ENCODE peak calls at places on chromosomes 3 and 15, in nine cellular contexts. One of them, this sample, is unnamed.

GRCh38 chr15:72784233-72784876 is 797 bp upstream of the ADPGK start:
- DNase-seq in activated CD4-positive, alpha-beta T cell treated with anti-CD3 and anti-CD28 coated beads, Interleukin-2, amount 50 U/mL, for 1 hour: no peak
- DNase-seq in neural progenitor cell: peak
- DNase-seq in lower leg skin: no peak
- DNase-seq in heart right ventricle: peak
- DNase-seq in GM12891: peak
- DNase-seq in cardiac septum: no peak
- DNase-seq in GM06990: no peak
- DNase-seq in ACHN: peak
- DNase-seq in this sample: no peak

GRCh38 chr3:9168230-9168629 is 81.2 kb downstream of the SRGAP3 start:
- DNase-seq in activated CD4-positive, alpha-beta T cell treated with anti-CD3 and anti-CD28 coated beads, Interleukin-2, amount 50 U/mL, for 1 hour: no peak
- DNase-seq in neural progenitor cell: peak
- DNase-seq in lower leg skin: no peak
- DNase-seq in heart right ventricle: no peak
- DNase-seq in GM12891: peak
- DNase-seq in cardiac septum: no peak
- DNase-seq in GM06990: peak
- DNase-seq in ACHN: no peak
- DNase-seq in this sample: no peak

GRCh38 chr3:36843065-36844051 is 79.0 kb upstream of the DCLK3 start:
- DNase-seq in activated CD4-positive, alpha-beta T cell treated with anti-CD3 and anti-CD28 coated beads, Interleukin-2, amount 50 U/mL, for 1 hour: peak
- DNase-seq in neural progenitor cell: peak
- DNase-seq in lower leg skin: no peak
- DNase-seq in heart right ventricle: no peak
- DNase-seq in GM12891: no peak
- DNase-seq in cardiac septum: no peak
- DNase-seq in GM06990: no peak
- DNase-seq in ACHN: peak
- DNase-seq in this sample: peak

GRCh38 chr3:168077091-168077490 is 18.6 kb downstream of the GOLIM4 start:
- DNase-seq in activated CD4-positive, alpha-beta T cell treated with anti-CD3 and anti-CD28 coated beads, Interleukin-2, amount 50 U/mL, for 1 hour: no peak
- DNase-seq in neural progenitor cell: no peak
- DNase-seq in lower leg skin: no peak
- DNase-seq in heart right ventricle: no peak
- DNase-seq in GM12891: no peak
- DNase-seq in cardiac septum: no peak
- DNase-seq in GM06990: no peak
- DNase-seq in ACHN: no peak
- DNase-seq in this sample: no peak

GRCh38 chr3:10342781-10343180 is 21.9 kb upstream of the SEC13 start:
- DNase-seq in activated CD4-positive, alpha-beta T cell treated with anti-CD3 and anti-CD28 coated beads, Interleukin-2, amount 50 U/mL, for 1 hour: no peak
- DNase-seq in neural progenitor cell: no peak
- DNase-seq in lower leg skin: no peak
- DNase-seq in heart right ventricle: no peak
- DNase-seq in GM12891: no peak
- DNase-seq in cardiac septum: no peak
- DNase-seq in GM06990: no peak
- DNase-seq in ACHN: no peak
- DNase-seq in this sample: no peak

GRCh38 chr15:99275525-99276128 is 24.3 kb downstream of the LRRC28 start:
- DNase-seq in activated CD4-positive, alpha-beta T cell treated with anti-CD3 and anti-CD28 coated beads, Interleukin-2, amount 50 U/mL, for 1 hour: no peak
- DNase-seq in neural progenitor cell: no peak
- DNase-seq in lower leg skin: no peak
- DNase-seq in heart right ventricle: no peak
- DNase-seq in GM12891: no peak
- DNase-seq in cardiac septum: no peak
- DNase-seq in GM06990: no peak
- DNase-seq in ACHN: no peak
- DNase-seq in this sample: no peak

GRCh38 chr3:123331006-123331405 is 117.9 kb downstream of the ADCY5 start:
- DNase-seq in activated CD4-positive, alpha-beta T cell treated with anti-CD3 and anti-CD28 coated beads, Interleukin-2, amount 50 U/mL, for 1 hour: no peak
- DNase-seq in neural progenitor cell: peak
- DNase-seq in lower leg skin: no peak
- DNase-seq in heart right ventricle: peak
- DNase-seq in GM12891: no peak
- DNase-seq in cardiac septum: peak
- DNase-seq in GM06990: no peak
- DNase-seq in ACHN: no peak
- DNase-seq in this sample: no peak

GRCh38 chr3:16203031-16203430 is 28.6 kb downstream of the GALNT15 start:
- DNase-seq in activated CD4-positive, alpha-beta T cell treated with anti-CD3 and anti-CD28 coated beads, Interleukin-2, amount 50 U/mL, for 1 hour: no peak
- DNase-seq in neural progenitor cell: no peak
- DNase-seq in lower leg skin: no peak
- DNase-seq in heart right ventricle: no peak
- DNase-seq in GM12891: no peak
- DNase-seq in cardiac septum: no peak
- DNase-seq in GM06990: no peak
- DNase-seq in ACHN: no peak
- DNase-seq in this sample: no peak

GRCh38 chr3:23455775-23456174 is 252.6 kb downstream of the UBE2E2 start:
- DNase-seq in activated CD4-positive, alpha-beta T cell treated with anti-CD3 and anti-CD28 coated beads, Interleukin-2, amount 50 U/mL, for 1 hour: no peak
- DNase-seq in neural progenitor cell: no peak
- DNase-seq in lower leg skin: no peak
- DNase-seq in heart right ventricle: no peak
- DNase-seq in GM12891: no peak
- DNase-seq in cardiac septum: no peak
- DNase-seq in GM06990: no peak
- DNase-seq in ACHN: no peak
- DNase-seq in this sample: no peak

GRCh38 chr15:29470311-29470710 is 200.7 kb upstream of the NSMCE3 start:
- DNase-seq in activated CD4-positive, alpha-beta T cell treated with anti-CD3 and anti-CD28 coated beads, Interleukin-2, amount 50 U/mL, for 1 hour: no peak
- DNase-seq in neural progenitor cell: no peak
- DNase-seq in lower leg skin: no peak
- DNase-seq in heart right ventricle: no peak
- DNase-seq in GM12891: no peak
- DNase-seq in cardiac septum: no peak
- DNase-seq in GM06990: no peak
- DNase-seq in ACHN: no peak
- DNase-seq in this sample: no peak

This sample was measured in central memory CD4-positive, alpha-beta T cell.